ENCODE peak calls at places on chromosomes 11 and 22, in nine cellular contexts. B, K, G, X, F, L, U, N and S are unnamed samples.

GRCh38 chr11:102495161-102496042 is 35.1 kb downstream of the MMP7 start:
- DNase-seq in N (peak), F (peak), U (peak), B (no peak), G (peak), L (peak), K (peak), X (peak), S (peak)

GRCh38 chr11:109285465-109285864 is 136.5 kb upstream of the C11orf87 start:
- DNase-seq in U (no peak), K (no peak), L (no peak), N (no peak), X (no peak), B (no peak), G (no peak), F (no peak), S (no peak)

GRCh38 chr11:76792505-76793264 is 9.5 kb downstream of the TSKU start:
- DNase-seq in N (no peak), X (no peak), L (no peak), K (no peak), F (no peak), B (no peak), U (no peak), G (no peak), S (no peak)

GRCh38 chr11:64864473-64865285 is 13.7 kb downstream of the EHD1 start:
- DNase-seq in G (peak), K (peak), B (no peak), N (peak), U (peak), X (no peak), L (peak), F (peak), S (peak)

GRCh38 chr22:44667829-44668189 is 34.2 kb upstream of the PRR5 start:
- DNase-seq in U (peak), K (peak), F (no peak), X (no peak), B (no peak), G (no peak), L (no peak), N (no peak), S (no peak)

GRCh38 chr11:76151561-76152085 is 54.7 kb downstream of the WNT11 start:
- DNase-seq in L (no peak), X (no peak), K (peak), B (no peak), U (peak), F (no peak), N (no peak), G (no peak), S (no peak)

GRCh38 chr22:30667092-30667485 is 586 bp downstream of the DUSP18 start:
- DNase-seq in U (peak), B (no peak), L (no peak), N (no peak), K (peak), G (no peak), X (peak), F (no peak), S (no peak)

GRCh38 chr11:2306971-2307732 is 5.3 kb downstream of the TSPAN32 start:
- DNase-seq in B (no peak), G (peak), U (no peak), X (no peak), K (peak), L (peak), N (peak), F (no peak), S (no peak)

GRCh38 chr11:8833568-8834275 is 77.3 kb upstream of the AKIP1 start:
- DNase-seq in G (peak), F (peak), U (no peak), B (no peak), K (no peak), L (peak), N (peak), X (no peak), S (no peak)

GRCh38 chr22:36465232-36466021 is 16.0 kb downstream of the TXN2 start:
- DNase-seq in F (peak), K (peak), G (peak), L (peak), N (peak), U (peak), X (peak), B (no peak), S (peak)

GRCh38 chr22:12601870-12602779 is 2925.9 kb upstream of the OR11H1 start:
- DNase-seq in B (no peak), U (no peak), X (no peak), L (no peak), G (no peak), F (no peak), N (no peak), K (peak), S (no peak)

GRCh38 chr22:22519591-22519990 is 479 bp downstream of the ZNF280A start:
- DNase-seq in U (no peak), N (no peak), L (no peak), X (no peak), F (no peak), G (no peak), K (no peak), B (no peak), S (no peak)

GRCh38 chr22:23199159-23199558 is 18.9 kb downstream of the BCR start:
- DNase-seq in U (no peak), X (no peak), F (no peak), L (peak), B (no peak), G (no peak), K (no peak), N (peak), S (no peak)

GRCh38 chr11:112320668-112321067 is 60.0 kb upstream of the PLET1 start:
- DNase-seq in B (no peak), U (peak), L (peak), X (no peak), N (peak), F (peak), G (peak), K (peak), S (peak)

GRCh38 chr11:74822187-74822586 is 73.5 kb downstream of the RNF169 start:
- DNase-seq in U (no peak), K (no peak), X (no peak), B (peak), N (peak), L (peak), F (peak), G (peak), S (peak)

GRCh38 chr11:68750197-68750987 is 928 bp downstream of the TESMIN start:
- DNase-seq in B (no peak), U (peak), F (no peak), G (no peak), X (no peak), N (no peak), K (peak), L (no peak), S (no peak)

GRCh38 chr11:67240575-67241389 is 25.5 kb upstream of the GRK2 start:
- DNase-seq in U (peak), L (peak), G (peak), N (peak), B (peak), X (no peak), F (peak), K (peak), S (peak)

GRCh38 chr22:49961601-49962011 is 1.0 kb downstream of the PIM3 start:
- DNase-seq in F (no peak), B (no peak), L (no peak), K (no peak), N (peak), G (no peak), X (no peak), U (no peak), S (peak)

GRCh38 chr11:29564501-29564900 is 452.3 kb downstream of the KCNA4 start:
- DNase-seq in G (no peak), U (no peak), B (no peak), X (no peak), K (no peak), F (no peak), L (no peak), N (no peak), S (no peak)

GRCh38 chr22:45995405-45996101 is 18.6 kb upstream of the WNT7B start:
- DNase-seq in N (no peak), K (no peak), X (no peak), U (no peak), F (no peak), G (no peak), L (no peak), B (no peak), S (no peak)

GRCh38 chr11:88801484-88802123 is 264.2 kb downstream of the GRM5 start:
- DNase-seq in U (no peak), K (no peak), L (no peak), B (no peak), X (no peak), F (no peak), N (no peak), G (no peak), S (no peak)

GRCh38 chr11:3222941-3223905 is 4.6 kb upstream of the MRGPRG start:
- DNase-seq in K (no peak), F (no peak), B (no peak), X (no peak), L (no peak), N (no peak), U (peak), G (no peak), S (no peak)

GRCh38 chr11:72228229-72228843 is 3.8 kb downstream of the INPPL1 start:
- DNase-seq in B (no peak), N (no peak), U (no peak), L (no peak), F (no peak), G (no peak), X (no peak), K (peak), S (no peak)

GRCh38 chr22:41925783-41926460 is 684 bp downstream of the TNFRSF13C start:
- DNase-seq in X (no peak), U (peak), F (no peak), N (no peak), L (peak), B (no peak), K (peak), G (peak), S (peak)

GRCh38 chr11:94786264-94787126 is 18.3 kb downstream of the AMOTL1 start:
- DNase-seq in K (no peak), X (no peak), N (no peak), F (no peak), B (no peak), U (no peak), L (peak), G (peak), S (peak)

GRCh38 chr11:59560702-59561469 is 49.5 kb downstream of the OR4D9 start:
- DNase-seq in U (peak), B (no peak), F (no peak), K (peak), G (peak), N (peak), L (peak), X (peak), S (peak)

GRCh38 chr11:45832835-45833446 is 14.3 kb upstream of the CRY2 start:
- DNase-seq in L (no peak), B (no peak), U (no peak), N (no peak), F (no peak), G (no peak), K (no peak), X (no peak), S (no peak)

GRCh38 chr11:130629039-130629438 is 180.6 kb downstream of the ADAMTS15 start:
- DNase-seq in F (no peak), L (no peak), X (no peak), B (no peak), G (no peak), N (peak), K (no peak), U (no peak), S (no peak)

GRCh38 chr22:19213496-19214473 is 35.2 kb upstream of the SLC25A1 start:
- DNase-seq in L (peak), N (no peak), K (no peak), F (no peak), B (no peak), X (no peak), U (no peak), G (peak), S (peak)

GRCh38 chr11:65262381-65262680 is 569 bp downstream of the POLA2 start:
- DNase-seq in U (peak), K (no peak), F (no peak), N (no peak), B (no peak), X (no peak), L (no peak), G (peak), S (no peak)

GRCh38 chr22:36405671-36406070 is 17.9 kb upstream of the MYH9 start:
- DNase-seq in N (no peak), X (no peak), B (no peak), F (no peak), K (peak), G (peak), L (no peak), U (peak), S (peak)

GRCh38 chr11:63866211-63866610 is 27.3 kb downstream of the MARK2 start:
- DNase-seq in N (peak), X (no peak), L (peak), G (peak), K (peak), B (no peak), F (peak), U (peak), S (peak)

GRCh38 chr11:118156531-118157185 is 4.0 kb upstream of the SCN4B start:
- DNase-seq in K (no peak), X (no peak), U (no peak), N (no peak), G (no peak), F (no peak), B (no peak), L (no peak), S (no peak)

GRCh38 chr11:111329306-111330204 is 31.2 kb downstream of the POU2AF3 start:
- DNase-seq in N (no peak), L (no peak), X (no peak), G (no peak), K (no peak), U (no peak), B (no peak), F (no peak), S (no peak)

GRCh38 chr11:64835616-64836447 is 8.6 kb downstream of the CDC42BPG start:
- DNase-seq in N (no peak), L (no peak), K (no peak), G (no peak), F (no peak), X (no peak), B (no peak), U (no peak), S (no peak)

GRCh38 chr11:65204646-65205601 is 23.2 kb downstream of the CAPN1 start:
- DNase-seq in K (peak), B (no peak), U (no peak), X (no peak), L (peak), N (no peak), G (peak), F (no peak), S (peak)

GRCh38 chr22:31973739-31974138 is 29.4 kb downstream of the YWHAH start:
- DNase-seq in U (peak), X (no peak), K (peak), L (no peak), N (no peak), F (no peak), G (no peak), B (no peak), S (no peak)

GRCh38 chr11:2674681-2675131 is 25.1 kb downstream of the KCNQ1OT1 start:
- DNase-seq in N (no peak), B (no peak), K (peak), U (no peak), X (no peak), L (no peak), G (no peak), F (no peak), S (no peak)

GRCh38 chr22:26174280-26174679 is 5.0 kb downstream of the SEZ6L start:
- DNase-seq in K (no peak), U (no peak), L (no peak), G (peak), F (no peak), N (no peak), B (no peak), X (no peak), S (no peak)
- TF ChIP-seq CTCF in K (no peak), U (no peak), L (no peak), G (peak), F (no peak), N (no peak), B (peak), X (peak), S (no peak)

GRCh38 chr11:31809543-31809856 is 1.6 kb downstream of the PAX6 start:
- DNase-seq in U (no peak), L (no peak), B (no peak), N (peak), X (no peak), G (no peak), F (no peak), K (no peak), S (no peak)
- H3K4me3 ChIP-seq in U (no peak), L (no peak), B (no peak), N (peak), X (peak), G (peak), F (peak), K (no peak), S (no peak)

GRCh38 chr22:38316340-38317236 is 645 bp downstream of the CSNK1E start:
- DNase-seq in L (peak), N (peak), B (no peak), U (peak), F (no peak), K (peak), X (no peak), G (peak), S (peak)

GRCh38 chr22:38314140-38314991 is 2.9 kb downstream of the CSNK1E start:
- DNase-seq in K (peak), L (peak), X (no peak), N (peak), U (peak), B (no peak), F (no peak), G (peak), S (peak)

GRCh38 chr22:38315801-38316339 is 1.4 kb downstream of the CSNK1E start:
- DNase-seq in G (peak), K (no peak), X (no peak), N (no peak), F (no peak), L (no peak), B (no peak), U (no peak), S (no peak)

GRCh38 chr22:38313384-38313955 is 3.8 kb downstream of the CSNK1E start:
- DNase-seq in U (peak), N (peak), L (peak), F (peak), B (peak), K (peak), X (no peak), G (peak), S (peak)

GRCh38 chr22:38314992-38315800 is 2.0 kb downstream of the CSNK1E start:
- DNase-seq in N (peak), L (peak), U (peak), G (peak), B (no peak), F (no peak), K (peak), X (no peak), S (no peak)
- TF ChIP-seq CTCF in N (no peak), L (no peak), U (no peak), G (no peak), B (no peak), F (no peak), K (no peak), X (no peak), S (no peak)

GRCh38 chr22:38841211-38841610 is 2.6 kb downstream of the NPTXR start:
- DNase-seq in U (no peak), N (no peak), G (no peak), K (no peak), F (no peak), L (no peak), B (no peak), X (no peak), S (no peak)
- H3K4me3 ChIP-seq in U (no peak), N (no peak), G (no peak), K (no peak), F (no peak), L (no peak), B (no peak), X (no peak), S (no peak)

GRCh38 chr22:33056108-33056507 is 2.1 kb downstream of the SYN3 start:
- DNase-seq in U (no peak), B (no peak), G (no peak), N (no peak), F (no peak), K (no peak), L (no peak), X (no peak), S (no peak)

GRCh38 chr22:33062402-33062801 is 4.2 kb upstream of the SYN3 start:
- DNase-seq in X (no peak), K (no peak), L (no peak), N (no peak), B (no peak), G (no peak), F (no peak), U (no peak), S (no peak)

GRCh38 chr22:33054276-33054675 is 3.9 kb downstream of the SYN3 start:
- DNase-seq in L (no peak), N (no peak), G (no peak), X (no peak), B (no peak), F (no peak), U (no peak), K (no peak), S (no peak)

GRCh38 chr22:33053323-33053722 is 4.9 kb downstream of the SYN3 start:
- DNase-seq in B (no peak), N (no peak), K (no peak), U (no peak), G (no peak), L (no peak), X (no peak), F (no peak), S (no peak)

DNA sequence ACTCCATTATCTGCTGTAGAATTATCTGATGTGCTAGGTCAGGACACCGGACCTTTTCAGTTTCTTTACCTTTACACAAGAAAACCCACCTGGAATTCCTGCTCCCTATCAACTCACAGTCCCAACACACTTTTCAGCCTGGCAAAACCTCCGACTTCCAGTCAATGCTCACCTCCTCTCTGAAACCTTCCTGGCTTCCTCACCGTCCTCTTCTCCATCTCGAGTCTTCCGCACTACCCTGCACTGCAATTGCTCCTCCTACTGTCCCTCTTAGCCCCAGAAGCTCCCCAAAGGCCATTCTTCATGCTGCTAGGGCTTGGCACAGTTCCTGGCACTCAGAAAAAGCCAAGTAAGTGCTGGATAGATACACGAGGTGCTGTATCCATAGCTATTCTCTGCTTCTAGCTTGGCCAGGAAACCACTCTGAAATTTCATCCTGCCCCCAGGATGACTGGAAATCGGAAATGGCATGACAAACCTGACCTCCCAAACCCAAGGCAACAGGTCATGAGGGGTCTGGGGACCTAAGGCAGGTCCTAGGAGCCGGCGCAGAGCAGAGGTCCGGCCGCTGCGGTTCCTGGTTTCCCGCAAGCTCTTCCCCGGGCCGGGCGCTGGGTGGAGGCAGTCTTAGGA is 702 bp downstream of the SYN3 start:
- DNase-seq in U (no peak), G (no peak), F (no peak), N (no peak), K (no peak), L (no peak), B (no peak), X (no peak), S (no peak)
- TF ChIP-seq CTCF in U (no peak), G (no peak), F (no peak), N (no peak), K (no peak), L (no peak), B (no peak), X (no peak), S (no peak)

GRCh38 chr11:124896821-124897391 is 759 bp downstream of the ROBO4 start:
- DNase-seq in N (no peak), K (no peak), F (no peak), G (no peak), U (no peak), B (no peak), L (no peak), X (no peak), S (no peak)
- H3K4me3 ChIP-seq in N (no peak), K (no peak), F (no peak), G (no peak), U (no peak), B (no peak), L (no peak), X (no peak), S (no peak)

DNA sequence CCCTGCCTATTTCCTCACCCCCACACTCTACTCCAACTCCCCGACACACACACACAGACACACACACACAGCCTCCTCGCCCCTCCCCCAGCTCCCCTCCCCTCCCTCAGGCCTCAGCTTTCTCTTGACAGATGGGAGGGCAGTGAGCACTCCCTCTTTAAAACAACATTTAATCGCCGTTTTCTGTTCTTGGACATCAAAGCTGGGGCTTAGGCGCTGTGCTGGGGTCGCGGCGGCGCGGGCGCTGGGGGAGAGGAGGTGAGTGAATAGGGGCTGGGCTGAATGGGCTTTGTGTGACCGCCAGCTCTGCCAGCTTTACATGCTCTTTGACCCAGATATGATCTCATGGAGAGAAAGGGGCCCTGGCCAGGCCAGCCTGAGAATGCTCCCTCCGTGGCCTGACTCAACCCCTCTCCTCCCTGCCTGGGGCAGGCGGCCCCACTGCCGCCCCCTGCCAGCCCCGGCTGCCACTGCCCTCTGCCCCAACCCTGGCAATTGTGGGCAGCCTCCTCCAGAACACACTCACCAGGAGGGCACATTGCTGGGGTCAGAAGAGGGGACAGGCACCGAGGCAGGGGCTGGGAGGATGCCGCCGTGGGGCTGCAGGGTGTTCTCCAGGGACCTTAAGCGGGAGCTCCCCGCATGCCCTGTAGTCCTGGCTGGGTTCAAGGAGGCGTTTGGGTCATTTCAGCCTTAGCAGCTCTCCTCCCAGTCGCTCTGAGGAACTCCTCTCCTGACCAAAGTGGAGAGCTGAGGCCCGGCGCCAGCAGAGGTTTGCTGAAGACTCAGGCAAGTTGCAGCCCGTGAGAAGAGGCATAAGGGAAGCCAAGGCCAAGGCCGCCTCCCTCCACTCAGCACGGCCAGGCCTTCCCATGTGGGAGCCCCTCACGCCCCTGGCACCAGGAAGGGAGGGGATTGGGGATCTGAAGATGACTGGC is 38.3 kb upstream of the NNMT start:
- DNase-seq in G (no peak), B (no peak), F (no peak), K (peak), U (no peak), N (no peak), X (no peak), L (no peak), S (peak)
- TF ChIP-seq CTCF in G (no peak), B (peak), F (peak), K (no peak), U (no peak), N (no peak), X (no peak), L (no peak), S (peak)